ENCODE peak calls at places on chromosomes 11 and 22, in eight cellular contexts. G is SHP77; C is astrocyte of the cerebellum; K is stimulated activated CD8-positive, alpha-beta memory T cell treated with anti-CD3 and anti-CD28 coated beads, Interleukin-15, amount 100 ng/mL, for 4 hours; J is activated CD8-positive, alpha-beta T cell treated with anti-CD3 and anti-CD28 coated beads, Interleukin-2, amount 10 ng/mL, durations not matched to agents 7 days and 5 days; T is activated CD4-positive, alpha-beta T cell treated with anti-CD3 and anti-CD28 coated beads, Interleukin-2, amount 50 U/mL, for 4 hours; V is activated naive CD8-positive, alpha-beta T cell treated with anti-CD3 and anti-CD28 coated beads, Interleukin-2, amount 50 U/mL, for 24 hours; B is heart right ventricle. E is an unnamed sample.

GRCh38 chr22:46436595-46437163 is 100.7 kb downstream of the CELSR1 start:
- DNase-seq in G (no peak), C (no peak), K (no peak), J (no peak), T (no peak), V (no peak), B (no peak), E (no peak)

GRCh38 chr11:101428918-101429317 is 154.9 kb downstream of the TRPC6 start:
- DNase-seq in G (no peak), C (peak; percentile 8), K (no peak), J (no peak), T (no peak), V (no peak), B (no peak), E (no peak)

GRCh38 chr11:12121504-12121903 is 11.1 kb downstream of the MICAL2 start:
- DNase-seq in G (no peak), C (no peak), K (no peak), J (no peak), T (no peak), V (no peak), B (no peak), E (peak; percentile 47)

GRCh38 chr11:120168960-120169681 is 31.2 kb upstream of the TRIM29 start:
- DNase-seq in G (no peak), C (no peak), K (no peak), J (peak; percentile 62), T (peak; percentile 36), V (peak; percentile 80), B (peak; percentile 81), E (peak; percentile 45)

GRCh38 chr11:80521592-80521991 is 1080.8 kb upstream of the TENM4 start:
- DNase-seq in G (no peak), C (no peak), K (no peak), J (no peak), T (no peak), V (no peak), B (no peak), E (no peak)

GRCh38 chr22:49601614-49602321 is 225.9 kb downstream of the BRD1 start:
- DNase-seq in G (no peak), C (no peak), K (no peak), J (no peak), T (no peak), V (no peak), B (no peak), E (no peak)

GRCh38 chr22:31343235-31344191 is 2.6 kb downstream of the PATZ1 start:
- DNase-seq in G (no peak), C (no peak), K (no peak), J (peak; percentile 31), T (no peak), V (peak; percentile 59), B (peak; percentile 28), E (peak; percentile 75)

GRCh38 chr22:49111085-49111484 is 716.6 kb downstream of the BRD1 start:
- DNase-seq in G (no peak), C (no peak), K (no peak), J (no peak), T (no peak), V (no peak), B (no peak), E (no peak)

GRCh38 chr22:46675938-46676337 is 55.8 kb downstream of the GRAMD4 start:
- DNase-seq in G (no peak), C (no peak), K (no peak), J (no peak), T (no peak), V (no peak), B (no peak), E (no peak)

GRCh38 chr11:60172011-60172410 is 10.9 kb downstream of the MS4A6A start:
- DNase-seq in G (no peak), C (no peak), K (no peak), J (no peak), T (no peak), V (no peak), B (no peak), E (no peak)

E was measured in NCI-H510A treated with DMSO at 0.1 percent for 48 hours.